ENCODE peak calls at places on chromosomes 1 and 21, in ten cellular contexts. H is GM20000, R is fibroblast of the aortic adventitia, L is breast epithelium, V is colonic mucosa, O is PC-9, P is BE2C, C is AG10803, E is activated B cell treated with CpG ODN at 0.5 μM for 24 hours, J is neural crest cell. A is an unnamed sample.

GRCh38 chr21:38766987-38767722 is 38.6 kb upstream of the ETS2 start:
- DNase-seq in C (no peak), J (no peak), H (peak; percentile 80), R (no peak), E (peak; percentile 23), L (no peak), P (no peak), O (peak; percentile 35), V (peak; percentile 60), A (peak; percentile 80)

GRCh38 chr1:227913969-227914791 is 33.6 kb downstream of the WNT9A start:
- DNase-seq in V (no peak), R (no peak), O (no peak), L (no peak), J (no peak), H (no peak), P (peak; percentile 8), E (no peak), C (no peak), A (no peak)

GRCh38 chr1:223344491-223344890 is 19.5 kb downstream of the SUSD4 start:
- DNase-seq in J (no peak), L (no peak), R (no peak), P (no peak), O (no peak), H (no peak), E (no peak), C (no peak), V (no peak), A (no peak)

GRCh38 chr1:55209247-55209646 is 5.9 kb downstream of the USP24 start:
- DNase-seq in L (no peak), V (no peak), C (no peak), R (no peak), P (no peak), O (no peak), J (no peak), E (no peak), H (peak; percentile 32), A (no peak)

GRCh38 chr1:85049735-85050166 is 1.5 kb upstream of the MCOLN3 start:
- DNase-seq in O (no peak), H (no peak), C (no peak), P (no peak), J (no peak), V (no peak), L (no peak), E (no peak), R (no peak), A (no peak)

GRCh38 chr1:71994646-71995045 is 287.7 kb downstream of the NEGR1 start:
- DNase-seq in P (no peak), C (no peak), R (no peak), J (no peak), V (no peak), H (no peak), E (no peak), L (no peak), O (no peak), A (no peak)

GRCh38 chr1:4984841-4985240 is 330.4 kb downstream of the AJAP1 start:
- DNase-seq in E (no peak), L (no peak), H (no peak), V (no peak), C (no peak), P (no peak), J (no peak), O (no peak), R (no peak), A (no peak)

GRCh38 chr1:156905176-156905575 is 11.7 kb downstream of the PEAR1 start:
- DNase-seq in O (no peak), J (no peak), H (no peak), L (no peak), C (no peak), P (no peak), E (no peak), R (no peak), V (no peak), A (no peak)

GRCh38 chr1:70353038-70353437 is 1.5 kb downstream of the ANKRD13C start:
- DNase-seq in P (no peak), H (no peak), V (no peak), R (no peak), J (no peak), O (no peak), C (no peak), L (no peak), E (no peak), A (no peak)

GRCh38 chr1:232722626-232723025 is 82.6 kb upstream of the MAP10 start:
- DNase-seq in O (no peak), E (no peak), J (no peak), C (no peak), L (no peak), H (no peak), R (no peak), V (no peak), P (no peak), A (no peak)

GRCh38 chr21:28485301-28486022 is 507.2 kb downstream of the LTN1 start:
- DNase-seq in C (peak; percentile 85), L (no peak), J (no peak), R (peak; percentile 96), H (no peak), P (no peak), O (no peak), E (no peak), V (no peak), A (no peak)

GRCh38 chr1:166730299-166730888 is 108.9 kb upstream of the POGK start:
- DNase-seq in J (no peak), C (peak; percentile 2), H (no peak), O (no peak), P (no peak), L (no peak), V (no peak), R (no peak), E (no peak), A (peak; percentile 10)
- TF ChIP-seq CTCF in J (no peak), C (no peak), H (no peak), O (no peak), P (no peak), L (no peak), V (no peak), R (no peak), E (no peak), A (no peak)

GRCh38 chr1:59074574-59074973 is 222.3 kb upstream of the FGGY start:
- DNase-seq in R (no peak), J (no peak), L (no peak), O (no peak), E (no peak), P (no peak), C (no peak), V (no peak), H (no peak), A (no peak)

GRCh38 chr1:59077739-59078503 is 219.0 kb upstream of the FGGY start:
- DNase-seq in O (no peak), V (no peak), P (no peak), J (no peak), L (no peak), H (no peak), E (no peak), C (no peak), R (no peak), A (no peak)

GRCh38 chr1:59075021-59075420 is 221.9 kb upstream of the FGGY start:
- DNase-seq in O (no peak), E (no peak), J (no peak), H (no peak), V (no peak), L (no peak), P (no peak), C (no peak), R (no peak), A (no peak)

GRCh38 chr1:59078866-59079265 is 218.0 kb upstream of the FGGY start:
- DNase-seq in O (no peak), V (no peak), R (no peak), J (no peak), L (no peak), P (no peak), E (no peak), H (no peak), C (no peak), A (no peak)

DNA sequence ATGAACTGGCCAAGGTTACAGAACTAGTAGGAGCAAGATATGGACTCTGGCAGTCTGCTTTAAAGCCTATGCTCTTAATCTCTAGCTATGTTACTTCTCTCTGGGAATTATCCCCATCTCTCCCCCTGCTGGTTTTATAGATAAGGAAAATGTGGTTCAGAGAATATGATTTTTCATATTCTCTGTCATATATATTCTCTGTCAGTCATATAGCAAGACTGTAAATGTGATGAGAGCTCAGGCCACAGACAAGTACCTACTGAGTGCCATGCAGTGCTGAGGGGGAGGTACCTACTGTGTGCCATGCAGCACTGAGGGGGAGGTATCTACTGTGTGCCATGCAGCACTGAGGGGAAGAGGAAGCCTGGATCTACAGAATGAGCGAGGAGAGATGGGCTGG is 220.3 kb upstream of the FGGY start:
- DNase-seq in J (no peak), H (no peak), R (peak; percentile 60), P (no peak), L (no peak), O (no peak), E (no peak), V (no peak), C (peak; percentile 29), A (no peak)
- TF ChIP-seq CTCF in J (peak; percentile 40), H (no peak), R (peak; percentile 44), P (peak; percentile 24), L (no peak), O (peak; percentile 52), E (no peak), V (no peak), C (peak; percentile 47), A (peak; percentile 60)

GRCh38 chr1:48869116-48869893 is 92.6 kb upstream of the BEND5 start:
- DNase-seq in H (no peak), R (peak; percentile 83), E (no peak), J (no peak), C (peak; percentile 82), L (no peak), V (no peak), O (no peak), P (no peak), A (peak; percentile 87)
- TF ChIP-seq CTCF in H (no peak), R (no peak), E (no peak), J (no peak), C (peak; percentile 12), L (no peak), V (no peak), O (no peak), P (no peak), A (peak; percentile 70)

GRCh38 chr1:48228156-48228555 is 5.6 kb downstream of the SLC5A9 start:
- DNase-seq in P (no peak), H (no peak), J (no peak), C (no peak), O (no peak), E (no peak), V (no peak), R (no peak), L (no peak), A (no peak)
- TF ChIP-seq CTCF in P (no peak), H (no peak), J (peak; percentile 23), C (peak; percentile 16), O (no peak), E (no peak), V (no peak), R (no peak), L (no peak), A (peak; percentile 12)